ENCODE peak calls at places on chromosome 15, in four cellular contexts. W, H, R and Q are unnamed samples.

GRCh38 chr15:93210995-93211394 is 122.0 kb upstream of the RGMA start:
- DNase-seq in W (no peak), R (no peak), H (no peak), Q (no peak)

GRCh38 chr15:67775998-67776397 is 49.3 kb upstream of the SKOR1 start:
- DNase-seq in W (no peak), H (no peak), R (no peak), Q (no peak)

GRCh38 chr15:65254237-65254820 is 32.4 kb downstream of the PARP16 start:
- DNase-seq in R (no peak), H (no peak), W (no peak), Q (no peak)

GRCh38 chr15:80563372-80563997 is 131.6 kb upstream of the ABHD17C start:
- DNase-seq in W (no peak), R (no peak), H (no peak), Q (no peak)

GRCh38 chr15:68909601-68910000 is 20.7 kb upstream of the SPESP1 start:
- DNase-seq in R (no peak), H (no peak), W (no peak), Q (no peak)

GRCh38 chr15:101255066-101255415 is 3.2 kb upstream of the CHSY1 start:
- DNase-seq in H (no peak), W (no peak), R (no peak), Q (no peak)

GRCh38 chr15:70376031-70376928 is 278.6 kb upstream of the TLE3 start:
- DNase-seq in W (no peak), H (no peak), R (no peak), Q (no peak)

GRCh38 chr15:85504739-85505676 is 124.6 kb downstream of the AKAP13 start:
- DNase-seq in H (peak; percentile 46), R (peak; percentile 15), W (peak; percentile 50), Q (peak; percentile 40)

GRCh38 chr15:90865702-90866101 is 2.7 kb upstream of the FURIN start:
- DNase-seq in H (no peak), R (no peak), W (no peak), Q (no peak)

GRCh38 chr15:63052961-63053698 is 10.6 kb downstream of the TPM1 start:
- DNase-seq in R (no peak), H (no peak), W (no peak), Q (no peak)

GRCh38 chr15:96261575-96262034 is 68.9 kb upstream of the NR2F2 start:
- DNase-seq in W (no peak), H (no peak), R (no peak), Q (no peak)

GRCh38 chr15:90178468-90179435 is 22.4 kb upstream of the SEMA4B start:
- DNase-seq in W (no peak), H (no peak), R (no peak), Q (no peak)

GRCh38 chr15:56901931-56902330 is 16.5 kb upstream of the TCF12 start:
- DNase-seq in W (no peak), H (no peak), R (no peak), Q (no peak)

GRCh38 chr15:89783111-89783860 is 7.2 kb downstream of the MESP2 start:
- DNase-seq in H (no peak), W (no peak), R (no peak), Q (no peak)

GRCh38 chr15:55282284-55282833 is 7.3 kb downstream of the RAB27A start:
- DNase-seq in R (no peak), W (peak; percentile 81), H (no peak), Q (no peak)

GRCh38 chr15:51375966-51376640 is 34.6 kb downstream of the GLDN start:
- DNase-seq in H (no peak), R (no peak), W (no peak), Q (no peak)

GRCh38 chr15:69631005-69631404 is 178.4 kb downstream of the RPLP1 start:
- DNase-seq in H (no peak), W (no peak), R (no peak), Q (no peak)

GRCh38 chr15:29864501-29864900 is 42.2 kb upstream of the TJP1 start:
- DNase-seq in R (no peak), H (no peak), W (no peak), Q (no peak)

GRCh38 chr15:57035664-57036063 is 117.2 kb downstream of the TCF12 start:
- DNase-seq in W (no peak), H (no peak), R (no peak), Q (no peak)

GRCh38 chr15:40320931-40321371 is 2.5 kb upstream of the INAFM2 start:
- DNase-seq in R (no peak), H (peak; percentile 50), W (peak; percentile 42), Q (peak; percentile 62)

GRCh38 chr15:100183921-100184480 is 157.8 kb downstream of the ADAMTS17 start:
- DNase-seq in H (no peak), W (no peak), R (no peak), Q (no peak)

GRCh38 chr15:70096215-70096974 is 1.3 kb downstream of the TLE3 start:
- DNase-seq in W (peak; percentile 31), H (peak; percentile 49), R (no peak), Q (peak; percentile 33)

GRCh38 chr15:59532770-59533379 is 78.7 kb upstream of the GCNT3 start:
- DNase-seq in H (no peak), R (no peak), W (peak; percentile 10), Q (no peak)

GRCh38 chr15:82178061-82178460 is 84.5 kb downstream of the EFL1 start:
- DNase-seq in H (no peak), W (no peak), R (no peak), Q (no peak)

GRCh38 chr15:74780983-74781672 is 752 bp upstream of the CSK start:
- DNase-seq in W (no peak), R (no peak), H (no peak), Q (no peak)

GRCh38 chr15:73345658-73346057 is 23.1 kb downstream of the HCN4 start:
- DNase-seq in R (no peak), H (no peak), W (no peak), Q (no peak)